ENCODE peak calls at places on chromosomes 6 and 20, in eight cellular contexts. One of them, this sample, is unnamed.

GRCh38 chr6:132333639-132334516 is 67.4 kb downstream of the MOXD1 start:
- DNase-seq in A549: peak; percentile 78
- DNase-seq in GM23338: peak; percentile 34
- DNase-seq in HL-60: no peak
- DNase-seq in HepG2: peak; percentile 88
- DNase-seq in Panc1: peak; percentile 61
- DNase-seq in HCT116: peak; percentile 68
- DNase-seq in K562: no peak
- DNase-seq in this sample: no peak

GRCh38 chr20:58711266-58712051 is 18.9 kb downstream of the NPEPL1 start:
- DNase-seq in A549: no peak
- DNase-seq in GM23338: no peak
- DNase-seq in HL-60: no peak
- DNase-seq in HepG2: no peak
- DNase-seq in Panc1: no peak
- DNase-seq in HCT116: no peak
- DNase-seq in K562: no peak
- DNase-seq in this sample: no peak

GRCh38 chr6:97123112-97123511 is 159.9 kb downstream of the MMS22L start:
- DNase-seq in A549: no peak
- DNase-seq in GM23338: no peak
- DNase-seq in HL-60: no peak
- DNase-seq in HepG2: no peak
- DNase-seq in Panc1: no peak
- DNase-seq in HCT116: no peak
- DNase-seq in K562: no peak
- DNase-seq in this sample: no peak

GRCh38 chr6:119148825-119149525 is 70.5 kb upstream of the FAM184A start:
- DNase-seq in A549: no peak
- DNase-seq in GM23338: no peak
- DNase-seq in HL-60: no peak
- DNase-seq in HepG2: no peak
- DNase-seq in Panc1: no peak
- DNase-seq in HCT116: no peak
- DNase-seq in K562: no peak
- DNase-seq in this sample: no peak

GRCh38 chr20:58647162-58647813 is 3.8 kb upstream of the STX16 start:
- DNase-seq in A549: no peak
- DNase-seq in GM23338: no peak
- DNase-seq in HL-60: no peak
- DNase-seq in HepG2: no peak
- DNase-seq in Panc1: no peak
- DNase-seq in HCT116: no peak
- DNase-seq in K562: peak; percentile 27
- DNase-seq in this sample: no peak

GRCh38 chr6:79764758-79765157 is 133.6 kb downstream of the SH3BGRL2 start:
- DNase-seq in A549: no peak
- DNase-seq in GM23338: no peak
- DNase-seq in HL-60: no peak
- DNase-seq in HepG2: no peak
- DNase-seq in Panc1: no peak
- DNase-seq in HCT116: no peak
- DNase-seq in K562: no peak
- DNase-seq in this sample: no peak

GRCh38 chr6:47698342-47698787 is at the start of gene ADGRF4:
- DNase-seq in A549: peak; percentile 82
- DNase-seq in GM23338: peak; percentile 17
- DNase-seq in HL-60: no peak
- DNase-seq in HepG2: no peak
- DNase-seq in Panc1: peak; percentile 67
- DNase-seq in HCT116: no peak
- DNase-seq in K562: no peak
- DNase-seq in this sample: no peak

GRCh38 chr20:31605902-31606677 is 1.0 kb downstream of the ID1 start:
- DNase-seq in A549: no peak
- DNase-seq in GM23338: peak; percentile 65
- DNase-seq in HL-60: no peak
- DNase-seq in HepG2: peak; percentile 47
- DNase-seq in Panc1: no peak
- DNase-seq in HCT116: no peak
- DNase-seq in K562: no peak
- DNase-seq in this sample: no peak

GRCh38 chr20:52071136-52071535 is 120.4 kb downstream of the ZFP64 start:
- DNase-seq in A549: no peak
- DNase-seq in GM23338: no peak
- DNase-seq in HL-60: no peak
- DNase-seq in HepG2: no peak
- DNase-seq in Panc1: no peak
- DNase-seq in HCT116: no peak
- DNase-seq in K562: no peak
- DNase-seq in this sample: no peak

GRCh38 chr20:56566621-56567020 is 33.6 kb downstream of the FAM209B start:
- DNase-seq in A549: no peak
- DNase-seq in GM23338: no peak
- DNase-seq in HL-60: no peak
- DNase-seq in HepG2: peak; percentile 38
- DNase-seq in Panc1: no peak
- DNase-seq in HCT116: no peak
- DNase-seq in K562: no peak
- DNase-seq in this sample: no peak

GRCh38 chr20:59518881-59519706 is 85.2 kb upstream of the PHACTR3 start:
- DNase-seq in A549: peak; percentile 65
- DNase-seq in GM23338: peak; percentile 85
- DNase-seq in HL-60: peak; percentile 17
- DNase-seq in HepG2: peak; percentile 73
- DNase-seq in Panc1: peak; percentile 57
- DNase-seq in HCT116: peak; percentile 51
- DNase-seq in K562: peak; percentile 54
- DNase-seq in this sample: no peak

GRCh38 chr6:130888246-130888645 is 61.0 kb downstream of the SMLR1 start:
- DNase-seq in A549: no peak
- DNase-seq in GM23338: no peak
- DNase-seq in HL-60: no peak
- DNase-seq in HepG2: no peak
- DNase-seq in Panc1: no peak
- DNase-seq in HCT116: no peak
- DNase-seq in K562: no peak
- DNase-seq in this sample: no peak

GRCh38 chr6:147579667-147580066 is 71.2 kb downstream of the SAMD5 start:
- DNase-seq in A549: no peak
- DNase-seq in GM23338: no peak
- DNase-seq in HL-60: no peak
- DNase-seq in HepG2: no peak
- DNase-seq in Panc1: no peak
- DNase-seq in HCT116: no peak
- DNase-seq in K562: no peak
- DNase-seq in this sample: no peak

GRCh38 chr6:44309092-44309491 is 4.1 kb downstream of the AARS2 start:
- DNase-seq in A549: no peak
- DNase-seq in GM23338: no peak
- DNase-seq in HL-60: no peak
- DNase-seq in HepG2: no peak
- DNase-seq in Panc1: no peak
- DNase-seq in HCT116: no peak
- DNase-seq in K562: no peak
- DNase-seq in this sample: no peak

GRCh38 chr6:164693934-164694333 is 615.5 kb downstream of the C6orf118 start:
- DNase-seq in A549: no peak
- DNase-seq in GM23338: peak; percentile 27
- DNase-seq in HL-60: no peak
- DNase-seq in HepG2: no peak
- DNase-seq in Panc1: no peak
- DNase-seq in HCT116: no peak
- DNase-seq in K562: no peak
- DNase-seq in this sample: no peak

GRCh38 chr20:58012731-58013510 is 215.5 kb downstream of the ANKRD60 start:
- DNase-seq in A549: no peak
- DNase-seq in GM23338: no peak
- DNase-seq in HL-60: no peak
- DNase-seq in HepG2: no peak
- DNase-seq in Panc1: no peak
- DNase-seq in HCT116: no peak
- DNase-seq in K562: no peak
- DNase-seq in this sample: no peak

GRCh38 chr20:23286346-23286745 is 64.2 kb upstream of the NXT1 start:
- DNase-seq in A549: no peak
- DNase-seq in GM23338: no peak
- DNase-seq in HL-60: no peak
- DNase-seq in HepG2: no peak
- DNase-seq in Panc1: no peak
- DNase-seq in HCT116: no peak
- DNase-seq in K562: no peak
- DNase-seq in this sample: no peak

GRCh38 chr6:111087106-111087835 is at the start of gene SLC16A10:
- DNase-seq in A549: peak; percentile 22
- DNase-seq in GM23338: peak; percentile 89
- DNase-seq in HL-60: peak; percentile 43
- DNase-seq in HepG2: peak; percentile 65
- DNase-seq in Panc1: no peak
- DNase-seq in HCT116: peak; percentile 39
- DNase-seq in K562: peak; percentile 92
- DNase-seq in this sample: no peak

GRCh38 chr20:23013429-23013828 is 21.7 kb upstream of the SSTR4 start:
- DNase-seq in A549: peak; percentile 44
- DNase-seq in GM23338: no peak
- DNase-seq in HL-60: no peak
- DNase-seq in HepG2: no peak
- DNase-seq in Panc1: no peak
- DNase-seq in HCT116: no peak
- DNase-seq in K562: no peak
- DNase-seq in this sample: no peak

GRCh38 chr20:36132802-36133211 is 21.7 kb upstream of the EPB41L1 start:
- DNase-seq in A549: no peak
- DNase-seq in GM23338: no peak
- DNase-seq in HL-60: no peak
- DNase-seq in HepG2: no peak
- DNase-seq in Panc1: no peak
- DNase-seq in HCT116: no peak
- DNase-seq in K562: no peak
- DNase-seq in this sample: no peak

GRCh38 chr20:45905505-45906079 is 6.4 kb downstream of the PLTP start:
- DNase-seq in A549: peak; percentile 71
- DNase-seq in GM23338: no peak
- DNase-seq in HL-60: no peak
- DNase-seq in HepG2: peak; percentile 87
- DNase-seq in Panc1: peak; percentile 58
- DNase-seq in HCT116: peak; percentile 48
- DNase-seq in K562: no peak
- DNase-seq in this sample: no peak

GRCh38 chr6:53514677-53515076 is 30.2 kb downstream of the GCLC start:
- DNase-seq in A549: no peak
- DNase-seq in GM23338: no peak
- DNase-seq in HL-60: no peak
- DNase-seq in HepG2: no peak
- DNase-seq in Panc1: no peak
- DNase-seq in HCT116: no peak
- DNase-seq in K562: no peak
- DNase-seq in this sample: no peak

GRCh38 chr6:53523511-53524454 is 21.1 kb downstream of the GCLC start:
- DNase-seq in A549: no peak
- DNase-seq in GM23338: no peak
- DNase-seq in HL-60: no peak
- DNase-seq in HepG2: no peak
- DNase-seq in Panc1: no peak
- DNase-seq in HCT116: no peak
- DNase-seq in K562: no peak
- DNase-seq in this sample: no peak

GRCh38 chr6:53520320-53520928 is 24.5 kb downstream of the GCLC start:
- DNase-seq in A549: no peak
- DNase-seq in GM23338: no peak
- DNase-seq in HL-60: no peak
- DNase-seq in HepG2: no peak
- DNase-seq in Panc1: no peak
- DNase-seq in HCT116: no peak
- DNase-seq in K562: no peak
- DNase-seq in this sample: no peak

GRCh38 chr6:53517021-53517420 is 27.9 kb downstream of the GCLC start:
- DNase-seq in A549: peak; percentile 48
- DNase-seq in GM23338: no peak
- DNase-seq in HL-60: no peak
- DNase-seq in HepG2: peak; percentile 46
- DNase-seq in Panc1: no peak
- DNase-seq in HCT116: no peak
- DNase-seq in K562: no peak
- DNase-seq in this sample: no peak

GRCh38 chr6:53518862-53519261 is 26.0 kb downstream of the GCLC start:
- DNase-seq in A549: no peak
- DNase-seq in GM23338: no peak
- DNase-seq in HL-60: no peak
- DNase-seq in HepG2: no peak
- DNase-seq in Panc1: no peak
- DNase-seq in HCT116: no peak
- DNase-seq in K562: no peak
- DNase-seq in this sample: no peak
- TF ChIP-seq REST in A549: no peak
- TF ChIP-seq REST in GM23338: no peak
- TF ChIP-seq REST in HL-60: no peak
- TF ChIP-seq REST in HepG2: no peak
- TF ChIP-seq REST in Panc1: no peak
- TF ChIP-seq REST in HCT116: no peak
- TF ChIP-seq REST in K562: no peak
- TF ChIP-seq REST in this sample: no peak

DNA sequence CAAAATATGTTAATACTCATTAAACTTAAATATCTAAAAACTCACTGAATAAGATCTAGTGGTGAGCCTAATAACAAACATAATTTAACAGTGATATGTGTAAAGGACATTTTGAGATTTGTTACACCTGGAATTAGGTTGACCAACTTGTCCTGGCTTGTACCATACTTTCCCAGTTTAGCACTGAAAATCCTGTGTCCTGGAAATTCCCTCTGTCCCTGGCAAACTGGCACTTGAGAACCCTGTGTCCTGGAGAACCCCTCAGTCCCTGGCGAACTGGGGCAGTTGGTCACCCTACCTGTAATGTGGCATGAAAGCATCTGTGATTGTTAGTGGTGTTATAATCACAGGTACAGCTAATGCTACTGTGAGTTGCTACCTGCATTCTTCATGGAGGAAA is 6.9 kb upstream of the PRND start:
- DNase-seq in A549: no peak
- DNase-seq in GM23338: no peak
- DNase-seq in HL-60: no peak
- DNase-seq in HepG2: no peak
- DNase-seq in Panc1: no peak
- DNase-seq in HCT116: no peak
- DNase-seq in K562: no peak
- DNase-seq in this sample: no peak
- TF ChIP-seq REST in A549: no peak
- TF ChIP-seq REST in GM23338: no peak
- TF ChIP-seq REST in HL-60: no peak
- TF ChIP-seq REST in HepG2: no peak
- TF ChIP-seq REST in Panc1: no peak
- TF ChIP-seq REST in HCT116: no peak
- TF ChIP-seq REST in K562: no peak
- TF ChIP-seq REST in this sample: no peak

GRCh38 chr6:35253249-35253648 is 6.3 kb upstream of the ZNF76 start:
- DNase-seq in A549: no peak
- DNase-seq in GM23338: no peak
- DNase-seq in HL-60: no peak
- DNase-seq in HepG2: no peak
- DNase-seq in Panc1: no peak
- DNase-seq in HCT116: no peak
- DNase-seq in K562: no peak
- DNase-seq in this sample: no peak
- TF ChIP-seq REST in A549: no peak
- TF ChIP-seq REST in GM23338: no peak
- TF ChIP-seq REST in HL-60: no peak
- TF ChIP-seq REST in HepG2: no peak
- TF ChIP-seq REST in Panc1: no peak
- TF ChIP-seq REST in HCT116: no peak
- TF ChIP-seq REST in K562: no peak
- TF ChIP-seq REST in this sample: no peak

GRCh38 chr6:112298021-112298745 is 43.8 kb upstream of the LAMA4 start:
- DNase-seq in A549: peak; percentile 45
- DNase-seq in GM23338: no peak
- DNase-seq in HL-60: no peak
- DNase-seq in HepG2: no peak
- DNase-seq in Panc1: no peak
- DNase-seq in HCT116: no peak
- DNase-seq in K562: no peak
- DNase-seq in this sample: no peak
- TF ChIP-seq REST in A549: no peak
- TF ChIP-seq REST in GM23338: no peak
- TF ChIP-seq REST in HL-60: no peak
- TF ChIP-seq REST in HepG2: no peak
- TF ChIP-seq REST in Panc1: no peak
- TF ChIP-seq REST in HCT116: no peak
- TF ChIP-seq REST in K562: no peak
- TF ChIP-seq REST in this sample: no peak

This sample was measured in GM12878.